ENCODE peak calls at places on chromosome 7, in six cellular contexts. Y is endothelial cell, W is fibroblast of the aortic adventitia, D is A549, P is GM12865, B is Peyer's patch. F is an unnamed sample.

GRCh38 chr7:100584046-100584676 is 1.8 kb downstream of the LRCH4 start:
- DNase-seq in W (no peak), D (no peak), B (peak; percentile 52), Y (no peak), P (peak; percentile 20), F (no peak)

GRCh38 chr7:48376263-48376662 is 205.0 kb downstream of the ABCA13 start:
- DNase-seq in W (no peak), Y (no peak), B (no peak), P (no peak), D (no peak), F (no peak)

GRCh38 chr7:138197306-138197640 is 121.0 kb downstream of the AKR1D1 start:
- DNase-seq in D (no peak), B (no peak), W (no peak), Y (no peak), P (no peak), F (no peak)

GRCh38 chr7:148234715-148235114 is 355.9 kb upstream of the C7orf33 start:
- DNase-seq in D (no peak), P (no peak), W (no peak), B (no peak), Y (no peak), F (no peak)

GRCh38 chr7:45057853-45058252 is 30.9 kb downstream of the NACAD start:
- DNase-seq in Y (no peak), P (no peak), D (no peak), B (no peak), W (no peak), F (no peak)

GRCh38 chr7:155861480-155861868 is 49.2 kb upstream of the SHH start:
- DNase-seq in Y (no peak), D (peak; percentile 33), W (no peak), P (no peak), B (no peak), F (no peak)

GRCh38 chr7:71430246-71430645 is 298.3 kb downstream of the GALNT17 start:
- DNase-seq in B (no peak), W (no peak), D (no peak), Y (no peak), P (no peak), F (no peak)

GRCh38 chr7:26334171-26334570 is 42.5 kb downstream of the SNX10 start:
- DNase-seq in B (no peak), Y (no peak), D (no peak), W (no peak), P (peak; percentile 17), F (no peak)

DNA sequence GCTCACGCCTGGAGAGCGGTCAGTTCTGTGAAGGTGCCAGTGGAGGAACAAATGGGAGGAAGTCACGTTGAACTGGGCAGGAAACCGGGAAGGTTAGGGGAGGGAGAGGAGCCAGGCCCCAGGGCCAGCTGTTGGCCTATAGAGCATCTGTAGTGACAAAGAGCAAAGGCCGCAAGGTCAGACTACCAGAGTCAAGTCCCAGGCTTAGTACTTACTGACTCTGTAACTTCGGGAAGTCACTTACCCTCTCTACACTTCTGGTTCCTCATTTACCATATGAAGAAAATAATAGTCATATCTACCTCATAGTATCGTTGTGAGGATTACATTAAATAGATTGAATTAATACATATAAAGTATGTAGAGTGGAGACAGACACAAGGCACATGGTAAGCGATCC is 101.8 kb upstream of the FZD1 start:
- DNase-seq in P (no peak), W (no peak), B (no peak), Y (no peak), D (no peak), F (no peak)
- TF ChIP-seq CTCF in P (no peak), W (no peak), B (no peak), Y (no peak), D (no peak), F (no peak)

GRCh38 chr7:157397751-157398691 is 61.2 kb downstream of the DNAJB6 start:
- DNase-seq in W (peak; percentile 85), Y (peak; percentile 48), B (no peak), P (no peak), D (peak; percentile 59), F (peak; percentile 29)
- TF ChIP-seq CTCF in W (peak; percentile 68), Y (no peak), B (no peak), P (peak; percentile 8), D (peak; percentile 76), F (peak; percentile 63)

DNA sequence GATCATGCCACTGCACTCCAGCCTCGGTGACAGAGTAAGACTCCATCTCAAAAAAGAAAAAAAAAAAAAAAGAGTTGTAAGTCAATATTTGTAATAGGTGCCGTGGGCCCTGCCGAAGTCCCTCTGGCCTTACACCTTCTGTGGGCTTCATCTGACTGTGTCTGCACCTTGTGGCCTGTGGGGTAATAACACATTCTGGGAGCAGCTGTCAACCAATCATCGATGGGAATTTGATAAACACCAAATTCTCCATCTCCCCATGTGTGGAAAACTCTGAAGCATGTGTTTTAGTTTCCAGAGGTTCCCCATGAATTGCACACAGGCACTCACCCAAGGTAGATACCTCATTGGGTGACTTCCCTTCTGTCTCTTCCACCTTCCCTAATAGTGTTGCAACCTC is 10.8 kb downstream of the ZNF394 start:
- DNase-seq in D (no peak), P (no peak), Y (no peak), B (no peak), W (no peak), F (no peak)
- TF ChIP-seq CTCF in D (no peak), P (no peak), Y (no peak), B (no peak), W (no peak), F (peak; percentile 25)

GRCh38 chr7:95688931-95689453 is 83.4 kb upstream of the DYNC1I1 start:
- DNase-seq in D (no peak), W (no peak), Y (no peak), B (no peak), P (no peak), F (no peak)

GRCh38 chr7:95691464-95691863 is 80.9 kb upstream of the DYNC1I1 start:
- DNase-seq in B (no peak), Y (no peak), D (no peak), P (no peak), W (no peak), F (no peak)

GRCh38 chr7:95690367-95690947 is 81.9 kb upstream of the DYNC1I1 start:
- DNase-seq in Y (peak; percentile 24), W (peak; percentile 59), B (no peak), D (peak; percentile 6), P (peak; percentile 54), F (peak; percentile 32)

GRCh38 chr7:95694334-95694733 is 78.0 kb upstream of the DYNC1I1 start:
- DNase-seq in Y (no peak), W (no peak), P (no peak), D (no peak), B (no peak), F (no peak)

GRCh38 chr7:95693551-95694333 is 78.6 kb upstream of the DYNC1I1 start:
- DNase-seq in B (no peak), W (peak; percentile 7), D (no peak), Y (no peak), P (no peak), F (no peak)
- TF ChIP-seq CTCF in B (no peak), W (no peak), D (no peak), Y (no peak), P (no peak), F (no peak)

GRCh38 chr7:14424675-14425074 is 435.2 kb upstream of the ETV1 start:
- DNase-seq in D (no peak), P (no peak), Y (no peak), W (no peak), B (no peak), F (no peak)
- TF ChIP-seq CTCF in D (no peak), P (no peak), Y (no peak), W (no peak), B (no peak), F (no peak)

GRCh38 chr7:30682131-30683083 is at the start of gene CRHR2:
- DNase-seq in P (no peak), D (peak; percentile 20), B (no peak), W (no peak), Y (peak; percentile 52), F (peak; percentile 31)
- TF ChIP-seq CTCF in P (no peak), D (peak; percentile 8), B (peak; percentile 20), W (no peak), Y (peak; percentile 42), F (peak; percentile 58)

GRCh38 chr7:32905175-32905662 is 13.7 kb upstream of the KBTBD2 start:
- DNase-seq in Y (peak; percentile 60), W (peak; percentile 82), P (peak; percentile 61), B (peak; percentile 57), D (no peak), F (peak; percentile 42)
- TF ChIP-seq CTCF in Y (no peak), W (peak; percentile 35), P (no peak), B (no peak), D (no peak), F (no peak)

DNA sequence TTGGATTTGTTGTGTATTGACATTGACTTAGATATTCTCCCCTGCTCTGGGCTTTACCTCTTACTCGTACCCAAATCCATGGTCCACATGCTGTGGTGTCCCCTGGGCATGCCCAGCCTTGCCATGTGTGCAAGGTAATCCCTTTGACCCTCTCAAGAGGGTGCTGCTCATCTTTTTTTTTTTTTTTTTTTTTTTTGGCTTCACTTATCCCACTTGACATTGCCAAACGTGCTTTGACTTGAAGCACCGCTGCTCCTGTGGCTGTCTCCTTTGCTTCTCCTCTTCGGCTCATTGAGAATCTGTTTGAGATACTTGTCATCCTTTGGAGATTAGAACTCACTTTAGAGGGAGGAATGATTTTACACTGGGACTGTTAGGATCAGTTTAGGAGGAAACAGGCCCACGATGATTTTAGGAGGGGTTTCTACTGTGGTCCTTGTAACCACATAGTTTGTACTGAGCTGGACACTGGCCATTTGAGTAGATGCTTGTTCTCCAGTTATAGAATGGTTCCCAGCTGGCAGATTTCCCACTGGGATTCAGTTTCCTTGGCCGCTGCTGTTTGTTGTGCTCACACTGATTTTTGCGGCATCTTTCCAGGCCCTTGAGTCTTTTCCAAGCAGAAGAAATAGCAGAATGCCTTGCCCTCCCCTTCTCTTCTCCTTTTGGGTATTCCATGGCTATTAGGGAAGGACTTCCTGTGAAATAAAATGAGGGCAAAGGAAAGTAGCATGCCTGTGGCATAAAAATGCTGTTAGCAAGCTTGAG is 184.8 kb downstream of the AUTS2 start:
- DNase-seq in W (peak; percentile 88), D (no peak), Y (no peak), P (no peak), B (no peak), F (no peak)
- TF ChIP-seq CTCF in W (no peak), D (no peak), Y (no peak), P (no peak), B (no peak), F (no peak)

F was measured in neural crest cell.